ENCODE peak calls at places on chromosomes 7 and 10, in four cellular contexts. One of them, this sample, is unnamed.

GRCh38 chr10:60801538-60801937 is 23.3 kb downstream of the CDK1 start:
- DNase-seq in right lobe of liver: no peak
- DNase-seq in A549: no peak
- DNase-seq in stimulated activated CD4-positive, alpha-beta T cell treated with anti-CD3 and anti-CD28 coated beads, Interleukin-1b, Interleukin-23, amount 100 ng/mL, for 24 hours: no peak
- DNase-seq in this sample: no peak

GRCh38 chr10:125035136-125035535 is 93.2 kb downstream of the ZRANB1 start:
- DNase-seq in A549: peak
- DNase-seq in right lobe of liver: no peak
- DNase-seq in stimulated activated CD4-positive, alpha-beta T cell treated with anti-CD3 and anti-CD28 coated beads, Interleukin-1b, Interleukin-23, amount 100 ng/mL, for 24 hours: no peak
- DNase-seq in this sample: no peak

GRCh38 chr10:114486938-114487814 is 82.9 kb upstream of the AFAP1L2 start:
- DNase-seq in A549: peak
- DNase-seq in right lobe of liver: no peak
- DNase-seq in stimulated activated CD4-positive, alpha-beta T cell treated with anti-CD3 and anti-CD28 coated beads, Interleukin-1b, Interleukin-23, amount 100 ng/mL, for 24 hours: no peak
- DNase-seq in this sample: no peak

GRCh38 chr7:157526604-157527003 is 189.8 kb downstream of the DNAJB6 start:
- DNase-seq in stimulated activated CD4-positive, alpha-beta T cell treated with anti-CD3 and anti-CD28 coated beads, Interleukin-1b, Interleukin-23, amount 100 ng/mL, for 24 hours: no peak
- DNase-seq in A549: no peak
- DNase-seq in right lobe of liver: peak
- DNase-seq in this sample: no peak

GRCh38 chr10:50990568-50991495 is 83.5 kb upstream of the PRKG1 start:
- DNase-seq in right lobe of liver: no peak
- DNase-seq in stimulated activated CD4-positive, alpha-beta T cell treated with anti-CD3 and anti-CD28 coated beads, Interleukin-1b, Interleukin-23, amount 100 ng/mL, for 24 hours: no peak
- DNase-seq in A549: no peak
- DNase-seq in this sample: peak

GRCh38 chr10:97612386-97612785 is 20.9 kb downstream of the MORN4 start:
- DNase-seq in A549: peak
- DNase-seq in right lobe of liver: peak
- DNase-seq in stimulated activated CD4-positive, alpha-beta T cell treated with anti-CD3 and anti-CD28 coated beads, Interleukin-1b, Interleukin-23, amount 100 ng/mL, for 24 hours: no peak
- DNase-seq in this sample: no peak

GRCh38 chr10:118958984-118959916 is 70.3 kb upstream of the NANOS1 start:
- DNase-seq in right lobe of liver: no peak
- DNase-seq in stimulated activated CD4-positive, alpha-beta T cell treated with anti-CD3 and anti-CD28 coated beads, Interleukin-1b, Interleukin-23, amount 100 ng/mL, for 24 hours: no peak
- DNase-seq in A549: peak
- DNase-seq in this sample: peak

GRCh38 chr10:101444058-101444457 is 90.1 kb downstream of the BTRC start:
- DNase-seq in right lobe of liver: no peak
- DNase-seq in stimulated activated CD4-positive, alpha-beta T cell treated with anti-CD3 and anti-CD28 coated beads, Interleukin-1b, Interleukin-23, amount 100 ng/mL, for 24 hours: no peak
- DNase-seq in A549: peak
- DNase-seq in this sample: no peak

GRCh38 chr10:124254519-124254918 is 161.1 kb upstream of the CHST15 start:
- DNase-seq in stimulated activated CD4-positive, alpha-beta T cell treated with anti-CD3 and anti-CD28 coated beads, Interleukin-1b, Interleukin-23, amount 100 ng/mL, for 24 hours: no peak
- DNase-seq in A549: no peak
- DNase-seq in right lobe of liver: no peak
- DNase-seq in this sample: peak

GRCh38 chr10:119769886-119770285 is 44.0 kb downstream of the INPP5F start:
- DNase-seq in A549: no peak
- DNase-seq in stimulated activated CD4-positive, alpha-beta T cell treated with anti-CD3 and anti-CD28 coated beads, Interleukin-1b, Interleukin-23, amount 100 ng/mL, for 24 hours: no peak
- DNase-seq in right lobe of liver: no peak
- DNase-seq in this sample: no peak

GRCh38 chr7:80346704-80347103 is 165.2 kb downstream of the GNAT3 start:
- DNase-seq in stimulated activated CD4-positive, alpha-beta T cell treated with anti-CD3 and anti-CD28 coated beads, Interleukin-1b, Interleukin-23, amount 100 ng/mL, for 24 hours: no peak
- DNase-seq in A549: peak
- DNase-seq in right lobe of liver: no peak
- DNase-seq in this sample: no peak

GRCh38 chr10:72171175-72171630 is 44.6 kb upstream of the ANAPC16 start:
- DNase-seq in stimulated activated CD4-positive, alpha-beta T cell treated with anti-CD3 and anti-CD28 coated beads, Interleukin-1b, Interleukin-23, amount 100 ng/mL, for 24 hours: no peak
- DNase-seq in A549: peak
- DNase-seq in right lobe of liver: no peak
- DNase-seq in this sample: peak

GRCh38 chr10:127142141-127142540 is 54.2 kb downstream of the INSYN2A start:
- DNase-seq in right lobe of liver: no peak
- DNase-seq in stimulated activated CD4-positive, alpha-beta T cell treated with anti-CD3 and anti-CD28 coated beads, Interleukin-1b, Interleukin-23, amount 100 ng/mL, for 24 hours: no peak
- DNase-seq in A549: no peak
- DNase-seq in this sample: no peak

GRCh38 chr7:2483495-2483894 is 7.3 kb upstream of the GRIFIN start:
- DNase-seq in A549: no peak
- DNase-seq in stimulated activated CD4-positive, alpha-beta T cell treated with anti-CD3 and anti-CD28 coated beads, Interleukin-1b, Interleukin-23, amount 100 ng/mL, for 24 hours: no peak
- DNase-seq in right lobe of liver: no peak
- DNase-seq in this sample: no peak

GRCh38 chr10:102965455-102965854 is 47.4 kb downstream of the CNNM2 start:
- DNase-seq in A549: peak
- DNase-seq in right lobe of liver: no peak
- DNase-seq in stimulated activated CD4-positive, alpha-beta T cell treated with anti-CD3 and anti-CD28 coated beads, Interleukin-1b, Interleukin-23, amount 100 ng/mL, for 24 hours: no peak
- DNase-seq in this sample: no peak

GRCh38 chr7:8357536-8357935 is 75.9 kb upstream of the NXPH1 start:
- DNase-seq in A549: no peak
- DNase-seq in stimulated activated CD4-positive, alpha-beta T cell treated with anti-CD3 and anti-CD28 coated beads, Interleukin-1b, Interleukin-23, amount 100 ng/mL, for 24 hours: no peak
- DNase-seq in right lobe of liver: no peak
- DNase-seq in this sample: no peak

GRCh38 chr7:23410446-23411183 is 59.7 kb downstream of the IGF2BP3 start:
- DNase-seq in right lobe of liver: no peak
- DNase-seq in A549: no peak
- DNase-seq in stimulated activated CD4-positive, alpha-beta T cell treated with anti-CD3 and anti-CD28 coated beads, Interleukin-1b, Interleukin-23, amount 100 ng/mL, for 24 hours: no peak
- DNase-seq in this sample: no peak

GRCh38 chr10:96642973-96643372 is 56.2 kb upstream of the TM9SF3 start:
- DNase-seq in right lobe of liver: peak
- DNase-seq in stimulated activated CD4-positive, alpha-beta T cell treated with anti-CD3 and anti-CD28 coated beads, Interleukin-1b, Interleukin-23, amount 100 ng/mL, for 24 hours: no peak
- DNase-seq in A549: peak
- DNase-seq in this sample: peak

GRCh38 chr10:44703241-44704155 is 207.6 kb upstream of the TMEM72 start:
- DNase-seq in stimulated activated CD4-positive, alpha-beta T cell treated with anti-CD3 and anti-CD28 coated beads, Interleukin-1b, Interleukin-23, amount 100 ng/mL, for 24 hours: no peak
- DNase-seq in right lobe of liver: no peak
- DNase-seq in A549: no peak
- DNase-seq in this sample: no peak

GRCh38 chr7:1097120-1097504 is 9.2 kb downstream of the GPER1 start:
- DNase-seq in A549: no peak
- DNase-seq in right lobe of liver: no peak
- DNase-seq in stimulated activated CD4-positive, alpha-beta T cell treated with anti-CD3 and anti-CD28 coated beads, Interleukin-1b, Interleukin-23, amount 100 ng/mL, for 24 hours: no peak
- DNase-seq in this sample: no peak

GRCh38 chr7:47688311-47689100 is 106.6 kb upstream of the TNS3 start:
- DNase-seq in right lobe of liver: no peak
- DNase-seq in stimulated activated CD4-positive, alpha-beta T cell treated with anti-CD3 and anti-CD28 coated beads, Interleukin-1b, Interleukin-23, amount 100 ng/mL, for 24 hours: no peak
- DNase-seq in A549: no peak
- DNase-seq in this sample: no peak

GRCh38 chr7:148622887-148623585 is 32.5 kb downstream of the C7orf33 start:
- DNase-seq in A549: no peak
- DNase-seq in right lobe of liver: peak
- DNase-seq in stimulated activated CD4-positive, alpha-beta T cell treated with anti-CD3 and anti-CD28 coated beads, Interleukin-1b, Interleukin-23, amount 100 ng/mL, for 24 hours: no peak
- DNase-seq in this sample: no peak

GRCh38 chr7:33339074-33339805 is 209.9 kb downstream of the BBS9 start:
- DNase-seq in stimulated activated CD4-positive, alpha-beta T cell treated with anti-CD3 and anti-CD28 coated beads, Interleukin-1b, Interleukin-23, amount 100 ng/mL, for 24 hours: no peak
- DNase-seq in A549: no peak
- DNase-seq in right lobe of liver: no peak
- DNase-seq in this sample: no peak

GRCh38 chr10:99849525-99849924 is 67.1 kb downstream of the ABCC2 start:
- DNase-seq in stimulated activated CD4-positive, alpha-beta T cell treated with anti-CD3 and anti-CD28 coated beads, Interleukin-1b, Interleukin-23, amount 100 ng/mL, for 24 hours: no peak
- DNase-seq in A549: no peak
- DNase-seq in right lobe of liver: no peak
- DNase-seq in this sample: no peak

GRCh38 chr10:3468919-3469638 is 296.5 kb upstream of the PITRM1 start:
- DNase-seq in stimulated activated CD4-positive, alpha-beta T cell treated with anti-CD3 and anti-CD28 coated beads, Interleukin-1b, Interleukin-23, amount 100 ng/mL, for 24 hours: no peak
- DNase-seq in right lobe of liver: no peak
- DNase-seq in A549: peak
- DNase-seq in this sample: peak

GRCh38 chr7:82506702-82507101 is 63.1 kb upstream of the CACNA2D1 start:
- DNase-seq in A549: no peak
- DNase-seq in stimulated activated CD4-positive, alpha-beta T cell treated with anti-CD3 and anti-CD28 coated beads, Interleukin-1b, Interleukin-23, amount 100 ng/mL, for 24 hours: no peak
- DNase-seq in right lobe of liver: no peak
- DNase-seq in this sample: no peak

GRCh38 chr10:128494665-128495064 is 368.4 kb upstream of the MKI67 start:
- DNase-seq in A549: no peak
- DNase-seq in right lobe of liver: no peak
- DNase-seq in stimulated activated CD4-positive, alpha-beta T cell treated with anti-CD3 and anti-CD28 coated beads, Interleukin-1b, Interleukin-23, amount 100 ng/mL, for 24 hours: no peak
- DNase-seq in this sample: no peak

GRCh38 chr7:47093254-47093798 is 488.6 kb downstream of the TNS3 start:
- DNase-seq in stimulated activated CD4-positive, alpha-beta T cell treated with anti-CD3 and anti-CD28 coated beads, Interleukin-1b, Interleukin-23, amount 100 ng/mL, for 24 hours: no peak
- DNase-seq in A549: no peak
- DNase-seq in right lobe of liver: no peak
- DNase-seq in this sample: no peak

GRCh38 chr7:54778696-54779285 is 19.8 kb upstream of the SEC61G start:
- DNase-seq in A549: no peak
- DNase-seq in right lobe of liver: no peak
- DNase-seq in stimulated activated CD4-positive, alpha-beta T cell treated with anti-CD3 and anti-CD28 coated beads, Interleukin-1b, Interleukin-23, amount 100 ng/mL, for 24 hours: no peak
- DNase-seq in this sample: no peak

GRCh38 chr7:136925049-136925448 is 56.6 kb downstream of the CHRM2 start:
- DNase-seq in right lobe of liver: no peak
- DNase-seq in A549: no peak
- DNase-seq in stimulated activated CD4-positive, alpha-beta T cell treated with anti-CD3 and anti-CD28 coated beads, Interleukin-1b, Interleukin-23, amount 100 ng/mL, for 24 hours: no peak
- DNase-seq in this sample: no peak

GRCh38 chr7:104967088-104967487 is 46.9 kb upstream of the KMT2E start:
- DNase-seq in right lobe of liver: no peak
- DNase-seq in stimulated activated CD4-positive, alpha-beta T cell treated with anti-CD3 and anti-CD28 coated beads, Interleukin-1b, Interleukin-23, amount 100 ng/mL, for 24 hours: no peak
- DNase-seq in A549: no peak
- DNase-seq in this sample: no peak

GRCh38 chr10:124552877-124553276 is 91.3 kb downstream of the LHPP start:
- DNase-seq in stimulated activated CD4-positive, alpha-beta T cell treated with anti-CD3 and anti-CD28 coated beads, Interleukin-1b, Interleukin-23, amount 100 ng/mL, for 24 hours: no peak
- DNase-seq in A549: no peak
- DNase-seq in right lobe of liver: no peak
- DNase-seq in this sample: no peak

GRCh38 chr10:101305241-101306230 is 48.4 kb upstream of the BTRC start:
- DNase-seq in right lobe of liver: no peak
- DNase-seq in stimulated activated CD4-positive, alpha-beta T cell treated with anti-CD3 and anti-CD28 coated beads, Interleukin-1b, Interleukin-23, amount 100 ng/mL, for 24 hours: no peak
- DNase-seq in A549: no peak
- DNase-seq in this sample: no peak

This sample was measured in lower lobe of right lung.